ENCODE peak calls at places on chromosome 4, in seven cellular contexts. X, C, V, E, G, P and D are unnamed samples.
A peak's percentile ranks its signal among the peaks of the same experiment; 100 is the strongest.

GRCh38 chr4:86050516-86050915 is 309.3 kb downstream of the MAPK10 start:
- DNase-seq in X (peak; percentile 34), C (no peak), V (no peak), E (no peak), G (no peak), P (no peak), D (no peak)

GRCh38 chr4:120865985-120866384 is 56.5 kb downstream of the PRDM5 start:
- DNase-seq in X (peak; percentile 3), C (no peak), V (no peak), E (no peak), G (no peak), P (no peak), D (no peak)

GRCh38 chr4:82372874-82373815 is 646 bp downstream of the HNRNPD start:
- DNase-seq in X (peak; percentile 79), C (peak; percentile 80), V (peak; percentile 82), E (peak; percentile 69), G (peak; percentile 87), P (peak; percentile 82), D (peak; percentile 71)

GRCh38 chr4:128322986-128323385 is 35.4 kb upstream of the PGRMC2 start:
- DNase-seq in X (peak; percentile 85), C (no peak), V (no peak), E (peak; percentile 86), G (peak; percentile 25), P (no peak), D (no peak)

GRCh38 chr4:92090887-92091286 is 212.9 kb upstream of the GRID2 start:
- DNase-seq in X (no peak), C (no peak), V (no peak), E (no peak), G (no peak), P (no peak), D (no peak)

GRCh38 chr4:108683479-108683878 is 33.1 kb downstream of the OSTC start:
- DNase-seq in X (peak; percentile 16), C (no peak), V (no peak), E (peak; percentile 49), G (peak; percentile 21), P (no peak), D (no peak)

GRCh38 chr4:86338989-86339388 is 20.9 kb downstream of the MAPK10 start:
- DNase-seq in X (peak; percentile 76), C (no peak), V (peak; percentile 61), E (peak; percentile 87), G (peak; percentile 41), P (no peak), D (no peak)

GRCh38 chr4:15702941-15703403 is at the start of gene BST1:
- DNase-seq in X (peak; percentile 23), C (peak; percentile 89), V (peak; percentile 67), E (no peak), G (peak; percentile 48), P (peak; percentile 78), D (peak; percentile 75)

GRCh38 chr4:25308266-25308665 is 4.3 kb upstream of the ZCCHC4 start:
- DNase-seq in X (peak; percentile 9), C (no peak), V (no peak), E (no peak), G (no peak), P (no peak), D (no peak)

GRCh38 chr4:17702666-17703065 is 78.8 kb downstream of the FAM184B start:
- DNase-seq in X (no peak), C (no peak), V (no peak), E (no peak), G (peak; percentile 34), P (no peak), D (no peak)

GRCh38 chr4:157043131-157043530 is 32.8 kb upstream of the GLRB start:
- DNase-seq in X (peak; percentile 31), C (no peak), V (no peak), E (peak; percentile 39), G (peak; percentile 12), P (no peak), D (no peak)

GRCh38 chr4:100907465-100908454 is 389.9 kb upstream of the EMCN start:
- DNase-seq in X (peak; percentile 23), C (no peak), V (no peak), E (peak; percentile 50), G (no peak), P (no peak), D (no peak)

GRCh38 chr4:185637162-185637875 is 102.0 kb upstream of the PDLIM3 start:
- DNase-seq in X (no peak), C (no peak), V (no peak), E (peak; percentile 55), G (peak; percentile 22), P (no peak), D (no peak)

GRCh38 chr4:6782147-6782845 is at the start of gene KIAA0232:
- DNase-seq in X (peak; percentile 88), C (peak; percentile 94), V (peak; percentile 91), E (peak; percentile 84), G (peak; percentile 97), P (peak; percentile 95), D (peak; percentile 94)

GRCh38 chr4:6785572-6785925 is 3.0 kb downstream of the KIAA0232 start:
- DNase-seq in X (no peak), C (no peak), V (no peak), E (no peak), G (no peak), P (no peak), D (no peak)

GRCh38 chr4:6782846-6783110 is 251 bp downstream of the KIAA0232 start:
- DNase-seq in X (no peak), C (no peak), V (no peak), E (no peak), G (no peak), P (no peak), D (no peak)

GRCh38 chr4:6781561-6781960 is 966 bp upstream of the KIAA0232 start:
- DNase-seq in X (no peak), C (no peak), V (no peak), E (no peak), G (no peak), P (no peak), D (no peak)

DNA sequence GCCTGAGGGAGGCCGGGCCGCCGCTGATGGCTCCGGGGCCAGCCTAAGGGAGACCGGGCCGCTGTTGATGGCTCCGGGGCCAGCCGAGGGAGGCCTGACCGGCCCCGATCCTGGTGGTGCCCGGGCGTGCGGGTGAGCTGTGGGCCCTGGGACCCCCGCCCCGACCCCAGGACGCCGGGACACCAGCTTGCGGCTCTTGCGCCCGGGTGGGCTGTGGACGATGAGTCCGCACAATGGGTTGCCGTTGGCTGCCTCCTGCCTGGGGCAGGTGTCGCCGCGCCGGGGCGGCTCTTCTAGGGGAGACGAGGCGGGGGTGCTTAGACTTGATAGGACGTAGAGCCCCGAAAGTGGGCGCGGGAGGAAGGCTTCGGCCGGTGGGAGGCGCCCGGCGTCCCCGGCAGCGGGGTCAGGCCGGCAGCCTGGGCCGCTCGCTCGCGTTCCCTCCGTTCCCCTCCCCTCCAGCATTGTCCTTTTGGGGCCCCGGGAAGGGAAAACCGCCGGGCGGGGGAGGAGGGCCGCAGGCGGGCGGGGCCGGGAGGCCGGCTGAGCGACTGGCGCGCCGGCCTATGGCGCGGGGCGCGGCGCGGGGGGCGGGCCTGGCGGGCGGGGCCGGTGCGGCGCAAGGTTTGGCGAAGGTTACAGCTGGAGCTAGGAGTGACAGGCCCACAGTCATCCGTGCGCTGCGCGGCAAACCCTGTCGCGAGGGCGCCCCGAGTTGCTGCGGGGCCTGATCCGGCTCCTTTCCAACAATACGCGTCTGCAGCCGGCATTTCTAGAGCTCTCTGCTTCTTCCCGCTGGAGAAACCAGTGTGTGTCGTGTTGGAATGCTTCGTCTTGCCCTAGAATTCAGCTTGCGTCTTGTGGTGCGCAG is 819 bp downstream of the KIAA0232 start:
- DNase-seq in X (peak; percentile 82), C (peak; percentile 91), V (peak; percentile 90), E (peak; percentile 76), G (peak; percentile 96), P (peak; percentile 93), D (peak; percentile 91)
- TF ChIP-seq CTCF in X (peak; percentile 27), C (peak; percentile 21), V (peak; percentile 14), E (no peak), G (peak; percentile 40), P (peak; percentile 27), D (peak; percentile 25)

GRCh38 chr4:38232741-38233140 is 272.5 kb downstream of the PTTG2 start:
- DNase-seq in X (no peak), C (no peak), V (no peak), E (no peak), G (no peak), P (no peak), D (no peak)

GRCh38 chr4:38231626-38232025 is 271.4 kb downstream of the PTTG2 start:
- DNase-seq in X (no peak), C (no peak), V (no peak), E (no peak), G (peak; percentile 49), P (no peak), D (no peak)

GRCh38 chr4:38236003-38236402 is 275.8 kb downstream of the PTTG2 start:
- DNase-seq in X (no peak), C (no peak), V (no peak), E (no peak), G (no peak), P (no peak), D (no peak)

GRCh38 chr4:38235338-38235737 is 275.1 kb downstream of the PTTG2 start:
- DNase-seq in X (no peak), C (no peak), V (no peak), E (no peak), G (no peak), P (no peak), D (no peak)

GRCh38 chr4:38233727-38234478 is 273.7 kb downstream of the PTTG2 start:
- DNase-seq in X (no peak), C (peak; percentile 70), V (peak; percentile 29), E (no peak), G (no peak), P (no peak), D (peak; percentile 24)
- H3K4me1 ChIP-seq in X (peaks cover 17% of the 10 kb centered on the region), C (no peaks in the 10 kb centered on the region), V (no peaks in the 10 kb centered on the region), E (peaks cover 24% of the 10 kb centered on the region), G (peaks cover 19% of the 10 kb centered on the region), P (no peaks in the 10 kb centered on the region), D (no peaks in the 10 kb centered on the region)

DNA sequence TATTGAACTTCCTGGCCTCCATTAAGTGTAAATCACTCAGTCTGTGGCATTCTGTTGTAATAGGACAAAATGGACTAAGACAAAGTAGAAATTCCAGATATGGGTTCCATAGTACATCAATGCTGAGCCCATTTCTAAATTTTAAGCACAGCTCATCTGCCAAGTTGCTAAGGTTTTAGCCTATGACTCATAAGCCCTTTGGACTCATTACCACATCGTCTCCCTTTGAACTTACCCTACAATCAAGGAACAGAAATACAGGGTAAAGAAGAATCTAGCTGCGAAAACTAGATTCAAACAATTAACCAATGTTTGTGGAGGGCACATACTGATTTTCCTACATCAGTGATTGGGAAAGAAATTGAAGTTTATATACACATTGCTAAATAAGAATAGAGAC is 31.8 kb downstream of the NAA11 start:
- DNase-seq in X (no peak), C (no peak), V (no peak), E (peak; percentile 3), G (no peak), P (no peak), D (no peak)
- H3K4me3 ChIP-seq in X (no peak overlapping the region), C (no peak overlapping the region), V (no peak overlapping the region), E (no peak overlapping the region), G (no peak overlapping the region), P (no peak overlapping the region), D (no peak overlapping the region)

GRCh38 chr4:117135634-117136354 is 50.4 kb upstream of the TRAM1L1 start:
- DNase-seq in X (peak; percentile 46), C (no peak), V (no peak), E (peak; percentile 42), G (no peak), P (no peak), D (no peak)
- TF ChIP-seq CTCF in X (no peak), C (no peak), V (no peak), E (no peak), G (no peak), P (no peak), D (no peak)